ENCODE peak calls at places on chromosome 20, in ten cellular contexts. C, H, L, S, M, D, V, F, Y and R are unnamed samples.
A peak's percentile ranks its signal among the peaks of the same experiment; 100 is the strongest.

GRCh38 chr20:49207071-49207470 is 12.1 kb upstream of the DDX27 start:
- DNase-seq in L (no peak), V (no peak), S (no peak), Y (no peak), C (no peak), M (no peak), H (no peak), D (peak; percentile 21), F (no peak), R (no peak)

GRCh38 chr20:15449061-15449460 is 1111.6 kb upstream of the FLRT3 start:
- DNase-seq in C (no peak), S (no peak), L (no peak), Y (no peak), D (no peak), H (no peak), V (no peak), F (no peak), M (no peak), R (no peak)

GRCh38 chr20:16661738-16662137 is 68.1 kb upstream of the SNRPB2 start:
- DNase-seq in M (no peak), L (no peak), S (no peak), C (no peak), D (no peak), F (peak; percentile 2), H (no peak), Y (no peak), V (no peak), R (peak; percentile 3)

GRCh38 chr20:19540401-19540800 is 217.7 kb upstream of the RIN2 start:
- DNase-seq in V (no peak), L (no peak), M (no peak), D (peak; percentile 47), H (no peak), F (no peak), Y (no peak), C (peak; percentile 24), S (no peak), R (no peak)

GRCh38 chr20:50292324-50293243 is 102.0 kb downstream of the CEBPB start:
- DNase-seq in S (no peak), D (peak; percentile 72), V (peak; percentile 88), Y (no peak), F (peak; percentile 97), L (no peak), C (peak; percentile 96), M (no peak), H (peak; percentile 91), R (peak; percentile 96)

GRCh38 chr20:41182296-41183212 is 45.2 kb downstream of the PLCG1 start:
- DNase-seq in D (peak; percentile 6), M (no peak), C (no peak), Y (no peak), S (no peak), H (peak; percentile 14), L (no peak), F (no peak), V (no peak), R (no peak)

GRCh38 chr20:21505161-21505809 is 8.6 kb downstream of the NKX2-2 start:
- DNase-seq in H (peak; percentile 78), C (peak; percentile 71), Y (peak; percentile 86), L (peak; percentile 19), S (no peak), F (peak; percentile 31), V (peak; percentile 28), D (peak; percentile 81), M (peak; percentile 77), R (peak; percentile 60)

GRCh38 chr20:48618631-48619030 is 209.2 kb downstream of the PREX1 start:
- DNase-seq in F (no peak), D (no peak), V (no peak), L (no peak), Y (no peak), M (no peak), H (no peak), C (no peak), S (no peak), R (no peak)

GRCh38 chr20:32448306-32449056 is 90.3 kb downstream of the ASXL1 start:
- DNase-seq in L (no peak), V (no peak), M (no peak), Y (no peak), F (no peak), C (no peak), D (no peak), S (no peak), H (no peak), R (no peak)

GRCh38 chr20:44619294-44619693 is 32.2 kb downstream of the ADA start:
- DNase-seq in H (no peak), V (no peak), S (no peak), L (no peak), C (no peak), D (no peak), M (no peak), F (no peak), Y (no peak), R (no peak)

GRCh38 chr20:3134151-3134550 is 25.5 kb downstream of the FASTKD5 start:
- DNase-seq in Y (no peak), V (no peak), L (no peak), C (no peak), S (no peak), H (no peak), M (no peak), F (no peak), D (no peak), R (no peak)

GRCh38 chr20:41889871-41890224 is 271.7 kb upstream of the CHD6 start:
- DNase-seq in H (no peak), D (no peak), V (no peak), L (no peak), C (no peak), F (no peak), Y (no peak), S (no peak), M (no peak), R (no peak)

GRCh38 chr20:36825374-36826104 is 50.4 kb upstream of the TLDC2 start:
- DNase-seq in L (peak; percentile 90), S (no peak), Y (no peak), H (no peak), F (no peak), V (no peak), D (no peak), C (no peak), M (no peak), R (no peak)

GRCh38 chr20:37309941-37310590 is 20.6 kb downstream of the MANBAL start:
- DNase-seq in Y (no peak), S (no peak), D (no peak), C (no peak), L (peak; percentile 10), F (peak; percentile 35), H (peak; percentile 51), M (no peak), V (no peak), R (no peak)

GRCh38 chr20:32482251-32483220 is 102.6 kb downstream of the NOL4L start:
- DNase-seq in V (no peak), D (peak; percentile 33), Y (peak; percentile 26), M (no peak), F (no peak), C (peak; percentile 58), L (no peak), H (peak; percentile 55), S (peak; percentile 21), R (peak; percentile 65)

GRCh38 chr20:34537651-34538050 is 20.9 kb upstream of the MAP1LC3A start:
- DNase-seq in L (no peak), D (no peak), F (no peak), S (no peak), C (no peak), V (no peak), H (no peak), Y (no peak), M (no peak), R (no peak)

GRCh38 chr20:24612799-24613775 is 143.7 kb downstream of the SYNDIG1 start:
- DNase-seq in L (no peak), V (no peak), D (no peak), M (no peak), C (no peak), F (no peak), H (no peak), S (no peak), Y (no peak), R (no peak)

GRCh38 chr20:45500022-45500421 is 15.4 kb downstream of the SPINT3 start:
- DNase-seq in S (no peak), Y (no peak), M (no peak), C (no peak), V (no peak), D (no peak), L (no peak), F (no peak), H (no peak), R (no peak)